ENCODE peak calls at places on chromosomes 11 and 22, in ten cellular contexts. K, I, G, N, S, W, C, M, H and Q are unnamed samples.

GRCh38 chr11:94806436-94806835 is 38.3 kb downstream of the AMOTL1 start:
- DNase-seq in K (no peak), I (no peak), G (no peak), N (no peak), S (no peak), W (no peak), C (no peak), M (no peak), H (no peak), Q (no peak)

GRCh38 chr11:15770798-15771414 is 585.4 kb downstream of the SOX6 start:
- DNase-seq in K (peak), I (peak), G (peak), N (no peak), S (peak), W (peak), C (no peak), M (peak), H (peak), Q (peak)

GRCh38 chr11:131391161-131391560 is 20.7 kb downstream of the NTM start:
- DNase-seq in K (no peak), I (no peak), G (no peak), N (no peak), S (no peak), W (no peak), C (no peak), M (no peak), H (no peak), Q (no peak)

GRCh38 chr11:102494216-102494615 is 36.3 kb downstream of the MMP7 start:
- DNase-seq in K (peak), I (peak), G (no peak), N (no peak), S (no peak), W (peak), C (peak), M (no peak), H (no peak), Q (peak)

GRCh38 chr11:465896-466538 is 15.9 kb downstream of the PTDSS2 start:
- DNase-seq in K (no peak), I (no peak), G (no peak), N (no peak), S (no peak), W (no peak), C (peak), M (no peak), H (no peak), Q (no peak)

GRCh38 chr22:29265929-29266328 is 1.9 kb downstream of the RHBDD3 start:
- DNase-seq in K (no peak), I (peak), G (no peak), N (no peak), S (no peak), W (no peak), C (no peak), M (no peak), H (no peak), Q (no peak)

GRCh38 chr22:24772493-24773220 is 1.9 kb downstream of the PIWIL3 start:
- DNase-seq in K (peak), I (peak), G (no peak), N (no peak), S (no peak), W (peak), C (no peak), M (no peak), H (peak), Q (peak)

GRCh38 chr11:1153951-1154487 is 3.7 kb upstream of the MUC5AC start:
- DNase-seq in K (peak), I (peak), G (no peak), N (peak), S (no peak), W (peak), C (peak), M (peak), H (peak), Q (peak)

GRCh38 chr11:14258177-14258935 is 100.6 kb downstream of the RRAS2 start:
- DNase-seq in K (peak), I (peak), G (no peak), N (no peak), S (no peak), W (peak), C (peak), M (no peak), H (no peak), Q (peak)

GRCh38 chr11:12224537-12224893 is 114.1 kb downstream of the MICAL2 start:
- DNase-seq in K (peak), I (peak), G (peak), N (peak), S (peak), W (peak), C (peak), M (peak), H (no peak), Q (peak)

GRCh38 chr11:9459573-9460321 is 1.1 kb upstream of the ZNF143 start:
- DNase-seq in K (peak), I (peak), G (peak), N (peak), S (peak), W (peak), C (no peak), M (no peak), H (no peak), Q (peak)

GRCh38 chr11:131910491-131911387 is 540.3 kb downstream of the NTM start:
- DNase-seq in K (no peak), I (peak), G (no peak), N (peak), S (no peak), W (peak), C (no peak), M (no peak), H (no peak), Q (peak)

GRCh38 chr11:18752502-18752901 is 26.5 kb upstream of the IGSF22 start:
- DNase-seq in K (no peak), I (no peak), G (no peak), N (no peak), S (no peak), W (no peak), C (no peak), M (no peak), H (no peak), Q (no peak)

GRCh38 chr22:26169312-26170111 is at the start of gene SEZ6L:
- DNase-seq in K (no peak), I (no peak), G (peak), N (peak), S (no peak), W (no peak), C (no peak), M (peak), H (no peak), Q (no peak)

GRCh38 chr11:76810151-76810853 is 27.1 kb downstream of the TSKU start:
- DNase-seq in K (no peak), I (peak), G (peak), N (peak), S (no peak), W (peak), C (no peak), M (no peak), H (no peak), Q (peak)

GRCh38 chr22:30531651-30532608 is 14.6 kb downstream of the SEC14L6 start:
- DNase-seq in K (no peak), I (no peak), G (no peak), N (no peak), S (no peak), W (no peak), C (no peak), M (no peak), H (peak), Q (no peak)

GRCh38 chr11:97729546-97730272 is 1291.0 kb upstream of the CNTN5 start:
- DNase-seq in K (no peak), I (peak), G (no peak), N (no peak), S (no peak), W (no peak), C (no peak), M (no peak), H (no peak), Q (peak)

GRCh38 chr11:77068461-77069335 is 1.9 kb downstream of the CAPN5 start:
- DNase-seq in K (no peak), I (no peak), G (no peak), N (no peak), S (no peak), W (no peak), C (no peak), M (no peak), H (no peak), Q (no peak)

GRCh38 chr11:114169321-114169749 is 109.8 kb downstream of the ZBTB16 start:
- DNase-seq in K (no peak), I (no peak), G (no peak), N (no peak), S (no peak), W (no peak), C (no peak), M (no peak), H (no peak), Q (no peak)
- H3K4me3 ChIP-seq in K (no peak), I (no peak), G (no peak), N (no peak), S (no peak), W (no peak), C (no peak), M (no peak), H (no peak), Q (no peak)

GRCh38 chr22:46833228-46833627 is 70.8 kb downstream of the TBC1D22A start:
- DNase-seq in K (peak), I (peak), G (no peak), N (no peak), S (no peak), W (peak), C (no peak), M (no peak), H (no peak), Q (peak)
- TF ChIP-seq CTCF in K (peak), I (peak), G (no peak), N (no peak), S (no peak), W (peak), C (peak), M (no peak), H (no peak), Q (peak)

GRCh38 chr11:17387811-17388210 is 648 bp downstream of the KCNJ11 start:
- DNase-seq in K (no peak), I (no peak), G (no peak), N (peak), S (no peak), W (no peak), C (no peak), M (no peak), H (no peak), Q (no peak)

GRCh38 chr11:17389205-17389956 is 922 bp upstream of the KCNJ11 start:
- DNase-seq in K (no peak), I (peak), G (peak), N (peak), S (peak), W (no peak), C (peak), M (peak), H (peak), Q (peak)

GRCh38 chr11:17388609-17389204 is at the start of gene KCNJ11:
- DNase-seq in K (no peak), I (no peak), G (no peak), N (no peak), S (peak), W (no peak), C (no peak), M (no peak), H (no peak), Q (no peak)

GRCh38 chr11:17391493-17392355 is 3.3 kb upstream of the KCNJ11 start:
- DNase-seq in K (no peak), I (no peak), G (peak), N (no peak), S (no peak), W (no peak), C (no peak), M (no peak), H (no peak), Q (no peak)

GRCh38 chr11:17389957-17390649 is 1.6 kb upstream of the KCNJ11 start:
- DNase-seq in K (no peak), I (no peak), G (no peak), N (peak), S (no peak), W (no peak), C (no peak), M (no peak), H (no peak), Q (no peak)
- H3K4me3 ChIP-seq in K (no peak), I (no peak), G (no peak), N (no peak), S (peak), W (no peak), C (peak), M (peak), H (no peak), Q (no peak)

GRCh38 chr11:70476669-70477068 is 78.3 kb downstream of the CTTN start:
- DNase-seq in K (no peak), I (no peak), G (no peak), N (no peak), S (no peak), W (no peak), C (no peak), M (peak), H (no peak), Q (no peak)
- TF ChIP-seq CTCF in K (no peak), I (no peak), G (no peak), N (no peak), S (no peak), W (no peak), C (no peak), M (no peak), H (no peak), Q (no peak)

DNA sequence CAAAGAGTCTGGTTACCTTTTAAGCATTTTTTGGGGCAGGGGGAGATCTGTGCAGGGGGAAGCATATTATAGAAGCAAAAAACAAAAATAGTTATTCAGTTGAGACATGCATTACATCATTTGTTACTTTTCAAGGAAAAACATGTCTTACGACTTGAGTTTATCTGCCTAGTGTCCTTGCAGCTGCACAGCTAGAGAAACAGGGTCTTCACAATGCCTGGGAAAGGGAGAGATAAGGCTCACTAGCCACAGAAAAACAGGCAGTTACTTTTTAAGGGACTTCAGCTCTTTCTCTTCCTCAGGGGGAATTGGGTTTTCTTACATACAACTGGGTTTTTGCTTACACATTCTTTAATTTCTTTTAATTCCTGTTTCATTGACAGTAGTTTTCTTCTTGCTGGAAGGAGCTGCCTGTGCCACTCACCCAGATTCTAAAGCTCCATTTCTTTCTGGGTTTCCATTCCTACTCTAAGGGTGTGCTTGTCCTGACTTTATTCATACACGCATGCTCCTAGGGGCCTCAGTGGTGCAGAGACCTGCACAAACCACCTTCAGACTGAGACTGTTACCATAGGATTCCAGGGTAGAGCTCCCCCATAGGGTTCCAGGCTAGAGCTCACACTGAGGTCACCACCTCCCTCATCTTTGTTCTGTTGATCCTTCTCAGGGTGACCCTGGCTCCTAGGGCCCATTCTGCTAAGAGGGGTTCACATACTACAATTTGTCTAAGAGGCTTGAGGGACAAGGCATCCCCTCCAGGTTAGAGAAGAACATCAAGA is 14.7 kb upstream of the UBQLNL start:
- DNase-seq in K (no peak), I (no peak), G (no peak), N (no peak), S (no peak), W (no peak), C (no peak), M (no peak), H (peak), Q (no peak)
- H3K4me3 ChIP-seq in K (no peak), I (no peak), G (no peak), N (no peak), S (no peak), W (no peak), C (no peak), M (no peak), H (no peak), Q (no peak)

GRCh38 chr22:45344339-45344738 is 34.6 kb downstream of the FAM118A start:
- DNase-seq in K (no peak), I (no peak), G (no peak), N (no peak), S (no peak), W (no peak), C (no peak), M (no peak), H (no peak), Q (peak)
- TF ChIP-seq CTCF in K (no peak), I (no peak), G (no peak), N (no peak), S (no peak), W (peak), C (no peak), M (no peak), H (peak), Q (peak)

DNA sequence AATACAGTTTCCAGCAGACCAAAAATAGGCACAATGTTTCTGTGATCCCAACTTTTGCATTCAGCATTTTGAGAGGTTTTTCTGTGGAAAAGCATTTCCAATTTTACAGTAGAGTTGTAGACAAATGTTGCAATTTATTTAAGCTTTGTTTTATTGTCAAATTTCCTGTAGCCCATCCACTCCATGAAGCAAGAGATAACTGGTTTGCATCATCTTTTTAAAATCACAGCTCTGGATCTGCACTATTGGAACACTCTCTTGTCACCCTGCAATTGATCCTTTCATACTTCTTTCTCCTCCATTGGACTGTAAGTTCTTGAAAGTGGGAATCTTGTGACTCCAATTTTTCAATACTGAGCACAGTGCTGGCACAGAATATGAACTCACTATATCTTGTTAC is 86.0 kb downstream of the MAML2 start:
- DNase-seq in K (no peak), I (no peak), G (no peak), N (no peak), S (no peak), W (no peak), C (no peak), M (no peak), H (no peak), Q (no peak)
- H3K4me3 ChIP-seq in K (no peak), I (no peak), G (no peak), N (no peak), S (no peak), W (no peak), C (no peak), M (no peak), H (no peak), Q (no peak)

GRCh38 chr11:106077609-106078517 is at the start of gene AASDHPPT:
- DNase-seq in K (peak), I (peak), G (peak), N (no peak), S (no peak), W (peak), C (peak), M (no peak), H (peak), Q (peak)
- TF ChIP-seq CTCF in K (no peak), I (no peak), G (no peak), N (no peak), S (no peak), W (no peak), C (no peak), M (no peak), H (no peak), Q (no peak)

DNA sequence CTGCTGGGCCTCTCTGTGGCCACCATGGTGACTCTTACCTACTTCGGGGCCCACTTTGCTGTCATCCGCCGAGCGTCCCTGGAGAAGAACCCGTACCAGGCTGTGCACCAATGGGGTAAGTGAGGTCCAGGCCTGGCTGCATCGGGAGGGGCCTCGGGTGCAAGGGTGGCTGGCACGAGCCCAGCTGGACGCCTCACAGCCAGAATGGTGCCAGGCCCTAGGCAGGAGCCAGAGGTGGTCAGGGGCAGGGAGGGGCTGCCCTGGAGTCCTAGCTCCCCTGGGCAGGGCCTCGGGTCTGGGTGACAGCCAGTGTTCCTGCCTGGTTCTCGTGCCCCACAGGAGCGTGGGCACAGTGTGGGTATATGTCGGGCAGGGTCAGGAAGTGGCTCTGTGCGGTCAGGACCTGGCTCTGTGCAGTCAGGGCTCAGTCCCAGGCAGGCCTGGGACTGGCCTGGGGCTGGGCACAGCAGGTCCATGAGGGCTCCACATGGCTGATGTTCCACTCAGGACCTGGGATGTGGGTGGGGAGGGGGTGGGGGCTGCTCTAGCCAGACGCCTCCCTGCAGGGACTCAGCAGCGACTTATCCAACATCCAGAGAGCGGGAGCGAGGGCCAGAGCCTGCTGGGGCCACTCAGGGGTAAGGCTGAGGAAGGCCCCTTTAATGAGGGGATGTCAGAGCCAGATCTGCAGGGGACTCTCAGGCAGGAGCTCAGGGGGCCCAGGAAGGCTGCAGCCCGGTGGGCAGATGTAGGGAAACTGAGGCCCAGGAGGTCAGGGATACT is 1.2 kb downstream of the TSPAN32 start:
- DNase-seq in K (no peak), I (no peak), G (no peak), N (peak), S (no peak), W (no peak), C (no peak), M (peak), H (no peak), Q (no peak)
- H3K4me3 ChIP-seq in K (no peak), I (no peak), G (no peak), N (no peak), S (peak), W (no peak), C (no peak), M (peak), H (peak), Q (no peak)